ENCODE peak calls at places on chromosomes 3 and 15, in four cellular contexts. W is lung, R is left lung, Q is IMR-90. U is an unnamed sample.

GRCh38 chr15:68175527-68175926 is 29.6 kb downstream of the CALML4 start:
- DNase-seq in W (no peak), R (no peak), Q (no peak), U (no peak)

GRCh38 chr3:131933665-131934064 is 101.1 kb downstream of the CPNE4 start:
- DNase-seq in W (no peak), R (no peak), Q (no peak), U (no peak)

GRCh38 chr3:129756871-129757270 is 136.6 kb downstream of the TMCC1 start:
- DNase-seq in W (no peak), R (no peak), Q (peak), U (no peak)

GRCh38 chr3:178513539-178514410 is 22.5 kb upstream of the KCNMB2 start:
- DNase-seq in W (no peak), R (no peak), Q (no peak), U (no peak)

GRCh38 chr15:38251726-38252480 is 733 bp upstream of the SPRED1 start:
- DNase-seq in W (peak), R (peak), Q (peak), U (peak)

GRCh38 chr15:48541659-48542334 is 103.7 kb downstream of the FBN1 start:
- DNase-seq in W (no peak), R (no peak), Q (peak), U (no peak)

GRCh38 chr3:152944671-152945070 is 109.7 kb downstream of the P2RY1 start:
- DNase-seq in W (no peak), R (no peak), Q (no peak), U (no peak)

GRCh38 chr3:16140116-16140893 is 34.2 kb upstream of the GALNT15 start:
- DNase-seq in W (no peak), R (no peak), Q (peak), U (no peak)

GRCh38 chr3:13566462-13566748 is 17.5 kb downstream of the FBLN2 start:
- DNase-seq in W (no peak), R (no peak), Q (no peak), U (no peak)

GRCh38 chr15:56361978-56362377 is 3.2 kb upstream of the TEX9 start:
- DNase-seq in W (no peak), R (no peak), Q (no peak), U (no peak)

GRCh38 chr15:93179704-93180103 is 90.7 kb upstream of the RGMA start:
- DNase-seq in W (no peak), R (no peak), Q (no peak), U (no peak)

GRCh38 chr15:90261811-90262210 is 3.7 kb upstream of the NGRN start:
- DNase-seq in W (no peak), R (no peak), Q (peak), U (no peak)

GRCh38 chr3:13581485-13582365 is 32.8 kb downstream of the FBLN2 start:
- DNase-seq in W (no peak), R (no peak), Q (no peak), U (no peak)

GRCh38 chr3:11274743-11275142 is 2.5 kb downstream of the ATG7 start:
- DNase-seq in W (no peak), R (no peak), Q (no peak), U (no peak)
- TF ChIP-seq CTCF in W (no peak), R (no peak), Q (no peak), U (no peak)

GRCh38 chr3:51591231-51591630 is 52.7 kb downstream of the RAD54L2 start:
- DNase-seq in W (no peak), R (no peak), Q (peak), U (no peak)
- TF ChIP-seq CTCF in W (no peak), R (no peak), Q (no peak), U (no peak)

GRCh38 chr15:58852347-58852746 is 81.1 kb downstream of the SLTM start:
- DNase-seq in W (no peak), R (no peak), Q (no peak), U (no peak)
- TF ChIP-seq CTCF in W (no peak), R (no peak), Q (no peak), U (no peak)

GRCh38 chr3:41863024-41863423 is 98.9 kb downstream of the ULK4 start:
- DNase-seq in W (no peak), R (no peak), Q (no peak), U (no peak)
- TF ChIP-seq CTCF in W (no peak), R (no peak), Q (no peak), U (no peak)

GRCh38 chr3:186099178-186099577 is 9.7 kb downstream of the ETV5 start:
- DNase-seq in W (peak), R (no peak), Q (peak), U (no peak)

GRCh38 chr3:186098740-186099139 is 10.1 kb downstream of the ETV5 start:
- DNase-seq in W (no peak), R (no peak), Q (no peak), U (no peak)

GRCh38 chr3:186105543-186105942 is 3.3 kb downstream of the ETV5 start:
- DNase-seq in W (no peak), R (no peak), Q (no peak), U (no peak)

GRCh38 chr3:186107148-186108105 is 1.5 kb downstream of the ETV5 start:
- DNase-seq in W (peak), R (peak), Q (peak), U (no peak)

GRCh38 chr3:186102687-186103086 is 6.2 kb downstream of the ETV5 start:
- DNase-seq in W (no peak), R (no peak), Q (peak), U (no peak)
- TF ChIP-seq CTCF in W (no peak), R (no peak), Q (no peak), U (no peak)

GRCh38 chr15:78461171-78461881 is 23.3 kb downstream of the IREB2 start:
- DNase-seq in W (no peak), R (no peak), Q (no peak), U (no peak)
- TF ChIP-seq CTCF in W (no peak), R (no peak), Q (no peak), U (no peak)

GRCh38 chr3:107689355-107689754 is 166.6 kb downstream of the BBX start:
- DNase-seq in W (no peak), R (no peak), Q (no peak), U (no peak)

GRCh38 chr3:107685383-107685782 is 162.6 kb downstream of the BBX start:
- DNase-seq in W (no peak), R (no peak), Q (no peak), U (no peak)

GRCh38 chr3:107687182-107687581 is 164.4 kb downstream of the BBX start:
- DNase-seq in W (no peak), R (no peak), Q (no peak), U (no peak)

GRCh38 chr3:107690522-107691138 is 167.9 kb downstream of the BBX start:
- DNase-seq in W (no peak), R (no peak), Q (peak), U (no peak)
- TF ChIP-seq CTCF in W (peak), R (peak), Q (peak), U (no peak)

DNA sequence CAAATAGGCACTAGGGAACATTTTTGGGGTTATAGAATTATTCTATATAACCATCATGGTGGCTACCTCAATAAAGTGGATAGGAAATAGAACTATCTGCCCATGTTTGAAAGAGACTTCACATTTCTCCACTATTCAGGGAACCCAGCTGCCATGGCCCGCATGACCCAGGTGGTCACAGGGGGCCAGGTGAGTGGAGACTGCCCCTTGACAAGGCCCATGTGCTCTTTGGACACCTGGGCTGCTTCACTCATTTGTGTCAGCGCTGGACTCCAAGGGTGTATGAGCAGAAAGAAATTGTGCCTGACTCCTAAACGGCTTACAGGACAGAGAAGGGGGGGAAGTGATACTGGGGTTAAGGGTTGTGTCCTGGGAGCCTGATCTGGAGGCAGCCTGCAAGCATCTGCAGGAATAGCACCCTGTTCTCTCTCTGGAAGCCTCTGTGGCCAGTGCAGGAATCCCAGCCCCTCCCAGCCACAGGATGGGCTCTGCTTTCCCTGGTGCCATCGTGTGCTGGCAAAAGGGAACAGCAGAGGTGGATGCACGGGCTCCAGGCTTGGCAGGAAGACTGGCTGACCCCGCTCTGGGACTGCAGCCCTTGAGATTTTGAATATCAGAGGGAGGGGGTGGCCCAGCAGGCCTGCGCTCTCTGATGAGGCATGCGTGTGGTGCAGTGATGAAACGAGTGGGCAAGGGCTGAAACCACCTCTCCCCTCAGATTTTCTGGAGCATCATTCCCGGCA is 9.1 kb upstream of the C3orf22 start:
- DNase-seq in W (peak), R (no peak), Q (no peak), U (no peak)
- TF ChIP-seq CTCF in W (no peak), R (no peak), Q (no peak), U (no peak)

GRCh38 chr15:76127169-76127568 is 67.4 kb downstream of the TMEM266 start:
- DNase-seq in W (no peak), R (no peak), Q (no peak), U (no peak)

GRCh38 chr15:76117181-76117580 is 57.4 kb downstream of the TMEM266 start:
- DNase-seq in W (no peak), R (no peak), Q (no peak), U (no peak)

GRCh38 chr15:76118767-76119166 is 59.0 kb downstream of the TMEM266 start:
- DNase-seq in W (no peak), R (no peak), Q (no peak), U (no peak)

GRCh38 chr15:76127880-76128279 is 68.1 kb downstream of the TMEM266 start:
- DNase-seq in W (no peak), R (no peak), Q (no peak), U (no peak)

DNA sequence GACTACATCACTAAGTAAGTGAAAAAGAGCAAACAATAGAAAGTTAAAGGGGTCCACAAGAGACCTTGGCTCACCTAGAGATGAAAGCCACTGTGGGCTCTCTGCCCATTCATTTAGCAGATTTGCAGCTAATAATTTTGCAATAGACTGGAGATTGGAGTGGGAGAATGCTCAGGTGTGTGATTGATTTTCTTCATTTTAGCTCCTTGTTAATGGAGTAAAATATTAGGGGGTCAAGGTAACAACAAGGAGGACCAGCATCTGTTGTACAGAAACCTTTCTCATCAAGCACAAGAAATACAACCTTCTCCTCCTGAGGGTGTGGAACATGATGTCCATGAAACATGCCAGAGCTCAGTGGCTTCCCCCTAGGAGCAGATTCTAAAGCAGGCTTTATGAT is 63.2 kb downstream of the TMEM266 start:
- DNase-seq in W (no peak), R (no peak), Q (no peak), U (no peak)
- TF ChIP-seq CTCF in W (no peak), R (no peak), Q (no peak), U (no peak)

GRCh38 chr3:113556556-113557335 is 24.4 kb downstream of the SIDT1 start:
- DNase-seq in W (no peak), R (no peak), Q (no peak), U (no peak)

GRCh38 chr3:113546414-113546893 is 14.1 kb downstream of the SIDT1 start:
- DNase-seq in W (no peak), R (no peak), Q (no peak), U (no peak)

GRCh38 chr3:113552851-113553250 is 20.5 kb downstream of the SIDT1 start:
- DNase-seq in W (no peak), R (no peak), Q (no peak), U (no peak)

GRCh38 chr3:113555138-113555537 is 22.8 kb downstream of the SIDT1 start:
- DNase-seq in W (no peak), R (no peak), Q (no peak), U (no peak)

GRCh38 chr3:113551821-113552220 is 19.5 kb downstream of the SIDT1 start:
- DNase-seq in W (no peak), R (no peak), Q (no peak), U (no peak)
- TF ChIP-seq CTCF in W (no peak), R (no peak), Q (no peak), U (no peak)